ENCODE peak calls at places on chromosomes 11 and 22, in five cellular contexts. R is C1 segment of cervical spinal cord, V is upper lobe of right lung, W is HuH-7.5, T is A673. Q is an unnamed sample.

GRCh38 chr11:33039274-33040126 is at the start of gene TCP11L1:
- DNase-seq in R (peak), V (peak), W (peak), T (peak), Q (peak)

GRCh38 chr22:46234851-46235437 is 15.1 kb downstream of the CDPF1 start:
- DNase-seq in R (no peak), V (no peak), W (no peak), T (no peak), Q (no peak)

GRCh38 chr22:37741312-37741795 is 44.5 kb downstream of the TRIOBP start:
- DNase-seq in R (no peak), V (peak), W (peak), T (peak), Q (peak)

GRCh38 chr22:45608763-45609180 is 62.9 kb upstream of the ATXN10 start:
- DNase-seq in R (no peak), V (no peak), W (no peak), T (peak), Q (peak)

GRCh38 chr11:110077866-110078325 is 15.3 kb upstream of the ZC3H12C start:
- DNase-seq in R (no peak), V (no peak), W (no peak), T (peak), Q (no peak)

GRCh38 chr22:41551882-41552582 is 7.8 kb upstream of the POLR3H start:
- DNase-seq in R (no peak), V (no peak), W (no peak), T (no peak), Q (no peak)

GRCh38 chr11:124878497-124879228 is 13.4 kb downstream of the ROBO3 start:
- DNase-seq in R (no peak), V (no peak), W (no peak), T (no peak), Q (no peak)

GRCh38 chr11:68142028-68142412 is 20.8 kb upstream of the CHKA start:
- DNase-seq in R (peak), V (no peak), W (no peak), T (no peak), Q (no peak)

GRCh38 chr22:46096706-46097230 is 53.6 kb upstream of the PPARA start:
- DNase-seq in R (no peak), V (no peak), W (no peak), T (no peak), Q (no peak)

GRCh38 chr11:115695677-115696451 is 191.6 kb upstream of the CADM1 start:
- DNase-seq in R (no peak), V (no peak), W (no peak), T (no peak), Q (no peak)

GRCh38 chr11:8262552-8263108 is 1.0 kb downstream of the LMO1 start:
- DNase-seq in R (no peak), V (peak), W (no peak), T (peak), Q (peak)

GRCh38 chr11:34065505-34066203 is 14.1 kb downstream of the CAPRIN1 start:
- DNase-seq in R (no peak), V (no peak), W (no peak), T (peak), Q (no peak)

GRCh38 chr11:3228445-3228829 is 3.8 kb downstream of the MRGPRE start:
- DNase-seq in R (no peak), V (no peak), W (no peak), T (no peak), Q (no peak)

GRCh38 chr11:64096835-64097234 is 61.1 kb downstream of the FLRT1 start:
- DNase-seq in R (peak), V (peak), W (no peak), T (no peak), Q (no peak)

GRCh38 chr11:7534030-7534378 is 20.2 kb downstream of the PPFIBP2 start:
- DNase-seq in R (no peak), V (no peak), W (no peak), T (no peak), Q (no peak)

GRCh38 chr11:11563193-11563592 is 58.6 kb downstream of the GALNT18 start:
- DNase-seq in R (no peak), V (no peak), W (no peak), T (no peak), Q (no peak)

GRCh38 chr11:125072961-125073590 is 10.0 kb downstream of the SLC37A2 start:
- DNase-seq in R (no peak), V (peak), W (no peak), T (no peak), Q (no peak)

GRCh38 chr22:37290737-37291136 is 8.4 kb downstream of the CYTH4 start:
- DNase-seq in R (no peak), V (no peak), W (no peak), T (no peak), Q (no peak)

GRCh38 chr22:37569921-37570660 is 9.8 kb downstream of the LGALS2 start:
- DNase-seq in R (no peak), V (peak), W (no peak), T (no peak), Q (no peak)

GRCh38 chr11:92556435-92556834 is 331.8 kb downstream of the FAT3 start:
- DNase-seq in R (no peak), V (no peak), W (no peak), T (peak), Q (no peak)

GRCh38 chr11:93528757-93529639 is 14.2 kb downstream of the SMCO4 start:
- DNase-seq in R (no peak), V (no peak), W (no peak), T (no peak), Q (no peak)

GRCh38 chr22:44224166-44224565 is 43.4 kb downstream of the PARVG start:
- DNase-seq in R (no peak), V (no peak), W (no peak), T (peak), Q (peak)

GRCh38 chr11:95360382-95360781 is 129.4 kb upstream of the SESN3 start:
- DNase-seq in R (no peak), V (no peak), W (no peak), T (no peak), Q (no peak)

GRCh38 chr11:1738380-1738779 is 12.0 kb downstream of the IFITM10 start:
- DNase-seq in R (no peak), V (no peak), W (no peak), T (no peak), Q (no peak)

GRCh38 chr11:1335811-1336761 is 26.7 kb upstream of the TOLLIP start:
- DNase-seq in R (peak), V (no peak), W (no peak), T (peak), Q (peak)

GRCh38 chr11:95363710-95364109 is 132.7 kb upstream of the SESN3 start:
- DNase-seq in R (no peak), V (no peak), W (no peak), T (no peak), Q (no peak)

GRCh38 chr11:14905104-14906033 is 13.3 kb upstream of the CYP2R1 start:
- DNase-seq in R (peak), V (peak), W (peak), T (peak), Q (peak)

GRCh38 chr11:59967677-59968394 is 4.0 kb downstream of the OOSP4A start:
- DNase-seq in R (no peak), V (no peak), W (no peak), T (no peak), Q (no peak)

GRCh38 chr11:95301497-95301896 is 70.5 kb upstream of the SESN3 start:
- DNase-seq in R (no peak), V (no peak), W (no peak), T (no peak), Q (no peak)

GRCh38 chr11:64643258-64643881 is 52.4 kb downstream of the SLC22A12 start:
- DNase-seq in R (peak), V (no peak), W (no peak), T (peak), Q (no peak)

GRCh38 chr11:12066056-12066798 is 44.2 kb upstream of the MICAL2 start:
- DNase-seq in R (no peak), V (no peak), W (no peak), T (no peak), Q (peak)

GRCh38 chr11:112797072-112797471 is 164.1 kb upstream of the NCAM1 start:
- DNase-seq in R (no peak), V (no peak), W (no peak), T (no peak), Q (no peak)

GRCh38 chr11:131723088-131723487 is 352.7 kb downstream of the NTM start:
- DNase-seq in R (no peak), V (no peak), W (no peak), T (no peak), Q (no peak)

GRCh38 chr11:78192911-78193341 is 4.2 kb downstream of the USP35 start:
- DNase-seq in R (no peak), V (no peak), W (no peak), T (no peak), Q (no peak)

GRCh38 chr11:83292709-83293435 is 6.7 kb upstream of the CCDC90B start:
- DNase-seq in R (peak), V (no peak), W (no peak), T (peak), Q (no peak)

GRCh38 chr22:40345801-40346177 is 511 bp upstream of the ADSL start:
- DNase-seq in R (no peak), V (peak), W (no peak), T (peak), Q (peak)